ENCODE peak calls at places on chromosomes 3 and 15, in four cellular contexts. P is CD8-positive, alpha-beta T cell; J is mammary epithelial cell; N is tibial artery. A is an unnamed sample.

GRCh38 chr3:122754867-122755835 is 38.5 kb downstream of the HSPBAP1 start:
- DNase-seq in P (no peak), J (peak), N (no peak), A (no peak)

GRCh38 chr3:170077406-170077805 is 39.6 kb downstream of the GPR160 start:
- DNase-seq in P (no peak), J (no peak), N (no peak), A (no peak)

GRCh38 chr3:143122608-143123352 is 3.2 kb downstream of the CHST2 start:
- DNase-seq in P (no peak), J (no peak), N (no peak), A (no peak)

GRCh38 chr3:56664823-56665222 is 18.2 kb downstream of the TASOR start:
- DNase-seq in P (no peak), J (no peak), N (no peak), A (no peak)

GRCh38 chr3:9809239-9809614 is 835 bp upstream of the TTLL3 start:
- DNase-seq in P (peak), J (no peak), N (no peak), A (peak)

GRCh38 chr15:71807691-71808091 is 2.7 kb upstream of the NR2E3 start:
- DNase-seq in P (no peak), J (no peak), N (no peak), A (no peak)

GRCh38 chr3:55484191-55484644 is 2.9 kb downstream of the WNT5A start:
- DNase-seq in P (no peak), J (no peak), N (no peak), A (no peak)

GRCh38 chr3:72127213-72127612 is 342.3 kb upstream of the PROK2 start:
- DNase-seq in P (no peak), J (no peak), N (no peak), A (no peak)

GRCh38 chr15:40756938-40757337 is 1.9 kb upstream of the RMDN3 start:
- DNase-seq in P (no peak), J (no peak), N (no peak), A (no peak)

GRCh38 chr3:128605091-128606046 is 45.2 kb downstream of the RPN1 start:
- DNase-seq in P (no peak), J (no peak), N (no peak), A (no peak)

DNA sequence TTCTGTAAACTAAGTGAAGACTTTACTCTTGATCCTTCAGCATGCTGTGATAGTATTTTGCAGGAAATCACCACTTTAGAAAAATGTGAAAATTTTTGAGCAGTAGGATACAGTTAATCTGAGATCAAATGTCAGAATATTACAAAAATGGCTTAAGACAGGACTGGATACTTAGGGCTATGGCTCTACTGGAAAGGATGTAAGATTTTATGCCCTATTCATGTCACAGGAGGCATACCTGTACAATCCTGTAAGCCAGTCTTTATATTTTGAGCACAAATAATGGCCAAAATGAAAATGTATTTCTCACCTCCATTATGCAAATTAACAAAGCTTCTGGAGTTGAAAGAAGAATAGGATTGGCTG is 8.6 kb upstream of the TGFBR2 start:
- DNase-seq in P (no peak), J (no peak), N (no peak), A (no peak)
- H3K4me3 ChIP-seq in P (no peak), J (no peak), N (no peak), A (no peak)

GRCh38 chr3:184748219-184749135 is 36.6 kb upstream of the MAGEF1 start:
- DNase-seq in P (no peak), J (peak), N (peak), A (no peak)
- TF ChIP-seq CTCF in P (no peak), J (peak), N (no peak), A (no peak)

GRCh38 chr3:58519668-58520402 is 17.2 kb downstream of the ACOX2 start:
- DNase-seq in P (no peak), J (no peak), N (no peak), A (no peak)

GRCh38 chr3:58521002-58521670 is 15.9 kb downstream of the ACOX2 start:
- DNase-seq in P (no peak), J (no peak), N (no peak), A (no peak)

GRCh38 chr3:58522759-58523425 is 14.1 kb downstream of the ACOX2 start:
- DNase-seq in P (no peak), J (no peak), N (no peak), A (no peak)

GRCh38 chr3:58520403-58520784 is 16.6 kb downstream of the ACOX2 start:
- DNase-seq in P (no peak), J (no peak), N (no peak), A (no peak)

GRCh38 chr3:58521917-58522680 is 14.9 kb downstream of the ACOX2 start:
- DNase-seq in P (no peak), J (no peak), N (no peak), A (no peak)
- H3K27ac ChIP-seq in P (no peak), J (no peak), N (no peak), A (no peak)

GRCh38 chr15:69857686-69858391 is 239.9 kb downstream of the TLE3 start:
- DNase-seq in P (peak), J (no peak), N (no peak), A (no peak)
- H3K4me3 ChIP-seq in P (no peak), J (no peak), N (no peak), A (no peak)

GRCh38 chr15:26179906-26180305 is 316.8 kb upstream of the ATP10A start:
- DNase-seq in P (no peak), J (no peak), N (no peak), A (no peak)
- TF ChIP-seq CTCF in P (no peak), J (no peak), N (no peak), A (no peak)

GRCh38 chr3:175777495-175777894 is 918.4 kb downstream of the NAALADL2 start:
- DNase-seq in P (no peak), J (peak), N (no peak), A (no peak)
- H3K27ac ChIP-seq in P (no peak), J (no peak), N (no peak), A (no peak)

DNA sequence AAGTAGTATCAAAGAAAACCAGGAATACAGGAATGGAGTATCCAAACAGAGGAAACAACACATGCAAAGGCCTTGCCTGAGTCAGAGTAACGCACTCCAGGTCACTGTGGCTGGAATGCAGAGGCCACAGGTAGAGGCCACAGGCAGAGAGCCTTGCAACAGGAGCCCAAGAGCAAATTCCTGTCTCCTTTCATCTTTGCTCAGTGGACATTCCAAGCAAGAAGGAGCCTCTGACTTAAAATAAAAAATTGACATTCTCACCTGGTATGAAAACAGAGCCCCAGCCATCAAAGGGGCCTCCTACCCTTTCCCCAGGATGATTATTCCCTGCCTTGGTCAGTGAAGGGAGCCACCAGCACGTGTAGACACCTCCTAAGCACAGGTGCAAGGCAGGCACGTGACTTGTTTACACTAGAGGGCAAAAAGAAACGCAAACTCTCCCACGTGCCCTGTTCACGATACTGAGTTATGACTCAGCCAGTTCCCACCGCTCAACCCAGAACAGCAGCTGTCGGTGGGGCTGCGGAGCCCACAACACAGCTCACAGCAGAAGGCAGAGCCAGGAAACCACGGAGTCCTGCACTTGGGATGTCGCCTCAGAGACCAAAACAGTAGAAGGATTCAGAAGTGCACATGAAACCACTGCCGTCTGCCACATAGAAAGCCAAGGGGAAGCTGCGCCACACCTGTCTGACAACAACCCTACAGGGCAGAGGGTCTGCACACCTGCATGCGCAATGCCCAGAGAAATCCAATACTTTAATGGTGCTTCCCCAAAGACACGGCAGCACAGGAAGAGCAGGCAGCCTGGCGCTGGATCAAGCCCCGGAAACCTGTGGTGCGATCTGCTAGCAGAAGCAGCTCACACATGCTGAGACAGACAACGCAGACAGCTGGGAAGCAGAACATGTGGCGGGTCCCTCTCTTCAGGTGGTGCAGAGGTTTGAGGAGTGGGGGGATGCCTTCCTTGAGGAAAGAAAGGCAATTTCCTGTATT is 52.1 kb downstream of the ITGB5 start:
- DNase-seq in P (peak), J (peak), N (peak), A (peak)
- H3K4me3 ChIP-seq in P (peak), J (no peak), N (peak), A (no peak)

DNA sequence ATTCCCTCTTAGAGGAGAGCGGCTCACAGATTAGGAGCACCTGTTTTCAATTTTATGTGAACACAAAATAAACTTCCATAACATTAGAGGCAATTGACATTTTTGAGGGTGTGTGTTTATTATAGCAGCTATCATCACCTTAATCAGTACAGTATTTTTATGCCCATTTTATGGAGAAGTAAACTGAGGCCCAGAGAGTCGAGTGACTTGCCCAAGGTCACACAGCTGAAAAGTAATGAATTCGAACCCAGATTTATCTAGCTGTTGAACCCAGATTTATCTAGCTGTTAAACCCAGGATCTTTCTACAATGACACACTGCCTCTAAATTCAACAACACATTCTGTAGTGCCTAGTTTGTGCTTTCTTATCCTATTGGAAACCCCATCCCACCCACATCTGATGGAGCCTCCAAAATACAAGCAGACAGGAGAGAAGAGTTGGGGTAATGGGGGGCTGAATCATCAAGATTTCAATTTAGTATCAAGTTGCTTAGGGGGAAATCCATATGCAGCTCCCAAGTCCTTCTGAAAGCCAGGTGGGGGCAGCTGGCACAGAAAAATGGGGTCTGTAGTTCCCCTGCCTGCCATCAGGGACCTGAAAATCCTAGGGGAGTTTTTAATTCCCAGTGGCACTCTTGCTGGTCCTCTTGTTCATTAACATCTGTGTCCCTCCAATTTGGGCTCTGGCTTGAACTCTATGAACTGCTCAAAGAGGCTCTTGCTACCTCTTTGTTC is 50.4 kb upstream of the TRA2B start:
- DNase-seq in P (no peak), J (no peak), N (no peak), A (no peak)
- TF ChIP-seq CTCF in P (no peak), J (no peak), N (no peak), A (no peak)

GRCh38 chr3:51139616-51140015 is 245.5 kb upstream of the MANF start:
- DNase-seq in P (no peak), J (no peak), N (no peak), A (no peak)

GRCh38 chr3:51141573-51141972 is 243.5 kb upstream of the MANF start:
- DNase-seq in P (no peak), J (no peak), N (no peak), A (no peak)

DNA sequence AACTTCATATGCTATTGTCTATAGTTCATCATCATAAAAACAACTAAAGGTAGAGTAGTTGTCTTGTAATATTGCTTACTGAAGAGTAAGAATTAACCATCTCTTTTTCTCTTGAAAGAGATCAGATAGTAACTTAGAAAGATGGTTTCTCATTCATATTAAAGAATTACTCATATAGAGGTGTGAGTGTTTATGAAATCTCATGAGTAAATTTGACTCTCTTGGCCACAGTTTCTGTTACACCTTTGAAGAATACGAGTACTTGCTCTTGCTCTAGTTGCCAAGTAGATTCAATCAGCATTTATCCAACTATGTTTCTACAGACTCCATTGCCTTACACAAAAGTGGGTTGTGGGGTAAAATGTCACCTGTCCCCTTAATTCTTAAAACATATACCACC is 247.4 kb upstream of the MANF start:
- DNase-seq in P (no peak), J (no peak), N (no peak), A (no peak)
- H3K27ac ChIP-seq in P (no peak), J (no peak), N (no peak), A (no peak)

A was measured in left lung.